ENCODE peak calls at places on chromosome 3, in nine cellular contexts. One of them, this sample, is unnamed.

GRCh38 chr3:54621181-54621580 is 306.7 kb downstream of the LRTM1 start:
- DNase-seq in caudate nucleus: no peak
- DNase-seq in COR-L47: peak; percentile 30
- DNase-seq in GM12865: no peak
- DNase-seq in HS-27A: no peak
- DNase-seq in WTC11: no peak
- DNase-seq in GM03348: no peak
- DNase-seq in NCI-H1694 treated with DMSO at 0.1 percent for 48 hours: peak; percentile 27
- DNase-seq in nucleus accumbens: no peak
- DNase-seq in this sample: no peak

GRCh38 chr3:138184994-138185393 is 2.1 kb upstream of the ARMC8 start:
- DNase-seq in caudate nucleus: no peak
- DNase-seq in COR-L47: no peak
- DNase-seq in NCI-H1694 treated with DMSO at 0.1 percent for 48 hours: no peak
- DNase-seq in GM12865: no peak
- DNase-seq in nucleus accumbens: no peak
- DNase-seq in HS-27A: no peak
- DNase-seq in GM03348: no peak
- DNase-seq in WTC11: no peak
- DNase-seq in this sample: no peak

GRCh38 chr3:172449468-172450149 is 1.4 kb upstream of the GHSR start:
- DNase-seq in HS-27A: no peak
- DNase-seq in NCI-H1694 treated with DMSO at 0.1 percent for 48 hours: no peak
- DNase-seq in COR-L47: no peak
- DNase-seq in caudate nucleus: no peak
- DNase-seq in GM12865: no peak
- DNase-seq in WTC11: peak; percentile 83
- DNase-seq in GM03348: peak; percentile 65
- DNase-seq in nucleus accumbens: no peak
- DNase-seq in this sample: no peak

GRCh38 chr3:64209866-64210609 is 15.2 kb downstream of the PRICKLE2 start:
- DNase-seq in caudate nucleus: peak; percentile 28
- DNase-seq in nucleus accumbens: peak; percentile 53
- DNase-seq in COR-L47: no peak
- DNase-seq in NCI-H1694 treated with DMSO at 0.1 percent for 48 hours: peak; percentile 0
- DNase-seq in GM03348: peak; percentile 77
- DNase-seq in HS-27A: no peak
- DNase-seq in GM12865: no peak
- DNase-seq in WTC11: no peak
- DNase-seq in this sample: peak; percentile 39

GRCh38 chr3:100080573-100080972 is 33.7 kb downstream of the FILIP1L start:
- DNase-seq in COR-L47: no peak
- DNase-seq in caudate nucleus: no peak
- DNase-seq in nucleus accumbens: no peak
- DNase-seq in HS-27A: no peak
- DNase-seq in WTC11: no peak
- DNase-seq in GM12865: no peak
- DNase-seq in GM03348: no peak
- DNase-seq in NCI-H1694 treated with DMSO at 0.1 percent for 48 hours: no peak
- DNase-seq in this sample: no peak

GRCh38 chr3:154122912-154123559 is 1.8 kb downstream of the ARHGEF26 start:
- DNase-seq in nucleus accumbens: no peak
- DNase-seq in NCI-H1694 treated with DMSO at 0.1 percent for 48 hours: no peak
- DNase-seq in caudate nucleus: no peak
- DNase-seq in COR-L47: no peak
- DNase-seq in HS-27A: no peak
- DNase-seq in GM12865: no peak
- DNase-seq in WTC11: no peak
- DNase-seq in GM03348: peak; percentile 26
- DNase-seq in this sample: no peak

GRCh38 chr3:128726691-128727031 is 678 bp downstream of the RAB7A start:
- DNase-seq in WTC11: peak; percentile 23
- DNase-seq in COR-L47: peak; percentile 19
- DNase-seq in NCI-H1694 treated with DMSO at 0.1 percent for 48 hours: no peak
- DNase-seq in GM12865: peak; percentile 28
- DNase-seq in HS-27A: no peak
- DNase-seq in GM03348: peak; percentile 69
- DNase-seq in caudate nucleus: peak; percentile 38
- DNase-seq in nucleus accumbens: peak; percentile 36
- DNase-seq in this sample: peak; percentile 61

GRCh38 chr3:67630666-67631362 is 23.6 kb downstream of the SUCLG2 start:
- DNase-seq in GM12865: no peak
- DNase-seq in GM03348: no peak
- DNase-seq in nucleus accumbens: no peak
- DNase-seq in HS-27A: no peak
- DNase-seq in caudate nucleus: no peak
- DNase-seq in NCI-H1694 treated with DMSO at 0.1 percent for 48 hours: no peak
- DNase-seq in COR-L47: no peak
- DNase-seq in WTC11: no peak
- DNase-seq in this sample: no peak

GRCh38 chr3:197501496-197501878 is 54.3 kb downstream of the BDH1 start:
- DNase-seq in WTC11: no peak
- DNase-seq in nucleus accumbens: no peak
- DNase-seq in caudate nucleus: no peak
- DNase-seq in HS-27A: peak; percentile 79
- DNase-seq in GM03348: no peak
- DNase-seq in COR-L47: no peak
- DNase-seq in GM12865: peak; percentile 69
- DNase-seq in NCI-H1694 treated with DMSO at 0.1 percent for 48 hours: no peak
- DNase-seq in this sample: no peak

GRCh38 chr3:170593634-170594033 is 7.8 kb upstream of the SLC7A14 start:
- DNase-seq in nucleus accumbens: no peak
- DNase-seq in COR-L47: no peak
- DNase-seq in WTC11: no peak
- DNase-seq in caudate nucleus: no peak
- DNase-seq in HS-27A: no peak
- DNase-seq in GM03348: no peak
- DNase-seq in GM12865: no peak
- DNase-seq in NCI-H1694 treated with DMSO at 0.1 percent for 48 hours: no peak
- DNase-seq in this sample: no peak

GRCh38 chr3:134928392-134928791 is 133.3 kb downstream of the EPHB1 start:
- DNase-seq in nucleus accumbens: no peak
- DNase-seq in GM12865: no peak
- DNase-seq in WTC11: no peak
- DNase-seq in caudate nucleus: peak; percentile 21
- DNase-seq in COR-L47: no peak
- DNase-seq in NCI-H1694 treated with DMSO at 0.1 percent for 48 hours: no peak
- DNase-seq in GM03348: no peak
- DNase-seq in HS-27A: no peak
- DNase-seq in this sample: no peak

GRCh38 chr3:23752126-23752525 is 53.6 kb upstream of the UBE2E1 start:
- DNase-seq in nucleus accumbens: no peak
- DNase-seq in GM12865: no peak
- DNase-seq in caudate nucleus: no peak
- DNase-seq in NCI-H1694 treated with DMSO at 0.1 percent for 48 hours: no peak
- DNase-seq in COR-L47: no peak
- DNase-seq in GM03348: no peak
- DNase-seq in HS-27A: no peak
- DNase-seq in WTC11: no peak
- DNase-seq in this sample: no peak

GRCh38 chr3:97232635-97233034 is 418.2 kb downstream of the EPHA6 start:
- DNase-seq in nucleus accumbens: no peak
- DNase-seq in NCI-H1694 treated with DMSO at 0.1 percent for 48 hours: no peak
- DNase-seq in caudate nucleus: no peak
- DNase-seq in WTC11: no peak
- DNase-seq in GM03348: no peak
- DNase-seq in HS-27A: no peak
- DNase-seq in GM12865: no peak
- DNase-seq in COR-L47: peak; percentile 77
- DNase-seq in this sample: no peak

GRCh38 chr3:195662-196061 is 901 bp upstream of the CHL1 start:
- DNase-seq in caudate nucleus: no peak
- DNase-seq in nucleus accumbens: no peak
- DNase-seq in GM12865: no peak
- DNase-seq in GM03348: no peak
- DNase-seq in COR-L47: no peak
- DNase-seq in WTC11: no peak
- DNase-seq in HS-27A: no peak
- DNase-seq in NCI-H1694 treated with DMSO at 0.1 percent for 48 hours: no peak
- DNase-seq in this sample: no peak

GRCh38 chr3:101495552-101495951 is 17.5 kb downstream of the SENP7 start:
- DNase-seq in caudate nucleus: no peak
- DNase-seq in nucleus accumbens: no peak
- DNase-seq in HS-27A: no peak
- DNase-seq in WTC11: no peak
- DNase-seq in COR-L47: no peak
- DNase-seq in NCI-H1694 treated with DMSO at 0.1 percent for 48 hours: no peak
- DNase-seq in GM12865: no peak
- DNase-seq in GM03348: no peak
- DNase-seq in this sample: no peak

GRCh38 chr3:50136714-50137405 is 18.3 kb upstream of the SEMA3F start:
- DNase-seq in NCI-H1694 treated with DMSO at 0.1 percent for 48 hours: no peak
- DNase-seq in caudate nucleus: no peak
- DNase-seq in WTC11: no peak
- DNase-seq in nucleus accumbens: no peak
- DNase-seq in HS-27A: no peak
- DNase-seq in GM03348: no peak
- DNase-seq in GM12865: no peak
- DNase-seq in COR-L47: no peak
- DNase-seq in this sample: no peak

GRCh38 chr3:51024765-51025681 is 350.3 kb downstream of the DOCK3 start:
- DNase-seq in GM03348: no peak
- DNase-seq in COR-L47: no peak
- DNase-seq in WTC11: no peak
- DNase-seq in caudate nucleus: no peak
- DNase-seq in nucleus accumbens: no peak
- DNase-seq in NCI-H1694 treated with DMSO at 0.1 percent for 48 hours: no peak
- DNase-seq in HS-27A: no peak
- DNase-seq in GM12865: peak; percentile 45
- DNase-seq in this sample: no peak

GRCh38 chr3:111785034-111785433 is 74.0 kb upstream of the PHLDB2 start:
- DNase-seq in nucleus accumbens: no peak
- DNase-seq in COR-L47: no peak
- DNase-seq in NCI-H1694 treated with DMSO at 0.1 percent for 48 hours: no peak
- DNase-seq in WTC11: no peak
- DNase-seq in caudate nucleus: no peak
- DNase-seq in HS-27A: no peak
- DNase-seq in GM03348: no peak
- DNase-seq in GM12865: no peak
- DNase-seq in this sample: no peak

GRCh38 chr3:180594631-180595348 is 7.2 kb upstream of the TTC14 start:
- DNase-seq in COR-L47: peak; percentile 53
- DNase-seq in nucleus accumbens: no peak
- DNase-seq in caudate nucleus: no peak
- DNase-seq in NCI-H1694 treated with DMSO at 0.1 percent for 48 hours: peak; percentile 33
- DNase-seq in WTC11: no peak
- DNase-seq in GM03348: peak; percentile 64
- DNase-seq in GM12865: peak; percentile 50
- DNase-seq in HS-27A: no peak
- DNase-seq in this sample: no peak

GRCh38 chr3:23916886-23917815 is at the start of the genes NKIRAS1 and RPL15:
- DNase-seq in HS-27A: peak; percentile 95
- DNase-seq in nucleus accumbens: peak; percentile 94
- DNase-seq in GM12865: peak; percentile 99
- DNase-seq in WTC11: peak; percentile 97
- DNase-seq in GM03348: peak; percentile 97
- DNase-seq in COR-L47: peak; percentile 82
- DNase-seq in NCI-H1694 treated with DMSO at 0.1 percent for 48 hours: peak; percentile 81
- DNase-seq in caudate nucleus: peak; percentile 94
- DNase-seq in this sample: peak; percentile 93

GRCh38 chr3:127019449-127019848 is 36.5 kb downstream of the PLXNA1 start:
- DNase-seq in caudate nucleus: no peak
- DNase-seq in GM03348: peak; percentile 78
- DNase-seq in HS-27A: no peak
- DNase-seq in COR-L47: no peak
- DNase-seq in WTC11: no peak
- DNase-seq in NCI-H1694 treated with DMSO at 0.1 percent for 48 hours: no peak
- DNase-seq in GM12865: no peak
- DNase-seq in nucleus accumbens: no peak
- DNase-seq in this sample: no peak

GRCh38 chr3:39900462-39901002 is 91.1 kb downstream of the MYRIP start:
- DNase-seq in NCI-H1694 treated with DMSO at 0.1 percent for 48 hours: no peak
- DNase-seq in WTC11: no peak
- DNase-seq in GM12865: no peak
- DNase-seq in caudate nucleus: no peak
- DNase-seq in nucleus accumbens: no peak
- DNase-seq in COR-L47: no peak
- DNase-seq in HS-27A: no peak
- DNase-seq in GM03348: no peak
- DNase-seq in this sample: no peak

GRCh38 chr3:142029052-142029642 is 120.2 kb downstream of the TFDP2 start:
- DNase-seq in WTC11: no peak
- DNase-seq in GM12865: peak; percentile 75
- DNase-seq in GM03348: no peak
- DNase-seq in NCI-H1694 treated with DMSO at 0.1 percent for 48 hours: no peak
- DNase-seq in COR-L47: no peak
- DNase-seq in HS-27A: no peak
- DNase-seq in caudate nucleus: no peak
- DNase-seq in nucleus accumbens: no peak
- DNase-seq in this sample: no peak

GRCh38 chr3:147655236-147655635 is 246.1 kb downstream of the ZIC1 start:
- DNase-seq in GM03348: peak; percentile 68
- DNase-seq in HS-27A: no peak
- DNase-seq in nucleus accumbens: no peak
- DNase-seq in NCI-H1694 treated with DMSO at 0.1 percent for 48 hours: no peak
- DNase-seq in COR-L47: no peak
- DNase-seq in WTC11: no peak
- DNase-seq in caudate nucleus: no peak
- DNase-seq in GM12865: no peak
- DNase-seq in this sample: no peak

GRCh38 chr3:29186982-29187718 is 93.7 kb upstream of the RBMS3 start:
- DNase-seq in caudate nucleus: no peak
- DNase-seq in HS-27A: peak; percentile 90
- DNase-seq in nucleus accumbens: no peak
- DNase-seq in WTC11: no peak
- DNase-seq in NCI-H1694 treated with DMSO at 0.1 percent for 48 hours: no peak
- DNase-seq in GM12865: no peak
- DNase-seq in COR-L47: no peak
- DNase-seq in GM03348: peak; percentile 27
- DNase-seq in this sample: no peak

GRCh38 chr3:175951047-175951694 is 1092.0 kb downstream of the NAALADL2 start:
- DNase-seq in COR-L47: no peak
- DNase-seq in WTC11: no peak
- DNase-seq in HS-27A: no peak
- DNase-seq in GM03348: peak; percentile 45
- DNase-seq in caudate nucleus: no peak
- DNase-seq in nucleus accumbens: no peak
- DNase-seq in GM12865: no peak
- DNase-seq in NCI-H1694 treated with DMSO at 0.1 percent for 48 hours: no peak
- DNase-seq in this sample: no peak

GRCh38 chr3:123034120-123034519 is 6.6 kb upstream of the SEMA5B start:
- DNase-seq in HS-27A: no peak
- DNase-seq in GM12865: no peak
- DNase-seq in COR-L47: no peak
- DNase-seq in caudate nucleus: no peak
- DNase-seq in GM03348: no peak
- DNase-seq in NCI-H1694 treated with DMSO at 0.1 percent for 48 hours: no peak
- DNase-seq in nucleus accumbens: no peak
- DNase-seq in WTC11: no peak
- DNase-seq in this sample: no peak

GRCh38 chr3:117045143-117045542 is 335.6 kb downstream of the TUSC7 start:
- DNase-seq in GM12865: no peak
- DNase-seq in caudate nucleus: no peak
- DNase-seq in GM03348: no peak
- DNase-seq in nucleus accumbens: no peak
- DNase-seq in WTC11: peak; percentile 67
- DNase-seq in HS-27A: no peak
- DNase-seq in COR-L47: no peak
- DNase-seq in NCI-H1694 treated with DMSO at 0.1 percent for 48 hours: no peak
- DNase-seq in this sample: no peak

GRCh38 chr3:87298111-87298718 is 21.8 kb upstream of the POU1F1 start:
- DNase-seq in caudate nucleus: no peak
- DNase-seq in HS-27A: peak; percentile 24
- DNase-seq in nucleus accumbens: no peak
- DNase-seq in COR-L47: peak; percentile 14
- DNase-seq in WTC11: no peak
- DNase-seq in GM12865: peak; percentile 34
- DNase-seq in NCI-H1694 treated with DMSO at 0.1 percent for 48 hours: peak; percentile 20
- DNase-seq in GM03348: peak; percentile 55
- DNase-seq in this sample: no peak

GRCh38 chr3:126781889-126782491 is 78.0 kb downstream of the CHCHD6 start:
- DNase-seq in WTC11: no peak
- DNase-seq in GM12865: no peak
- DNase-seq in HS-27A: peak; percentile 62
- DNase-seq in COR-L47: no peak
- DNase-seq in GM03348: peak; percentile 90
- DNase-seq in caudate nucleus: no peak
- DNase-seq in NCI-H1694 treated with DMSO at 0.1 percent for 48 hours: no peak
- DNase-seq in nucleus accumbens: no peak
- DNase-seq in this sample: no peak

GRCh38 chr3:106341090-106341489 is 472.3 kb upstream of the CBLB start:
- DNase-seq in caudate nucleus: no peak
- DNase-seq in HS-27A: no peak
- DNase-seq in COR-L47: no peak
- DNase-seq in GM12865: no peak
- DNase-seq in NCI-H1694 treated with DMSO at 0.1 percent for 48 hours: peak; percentile 92
- DNase-seq in WTC11: no peak
- DNase-seq in nucleus accumbens: no peak
- DNase-seq in GM03348: peak; percentile 16
- DNase-seq in this sample: no peak